ENCODE peak calls at places on chromosomes 5 and 9, in nine cellular contexts. L is activated CD8-positive, alpha-beta memory T cell treated with anti-CD3 and anti-CD28 coated beads for 48 hours; F is hypothalamus; C is GM20000; Q is fibroblast of pulmonary artery; I is memory B cell; A is activated T-cell treated with anti-CD3 and anti-CD28 coated beads for 48 hours; E is activated effector memory CD4-positive, alpha-beta T cell treated with anti-CD3 and anti-CD28 coated beads, Interleukin-2, amount 50 U/mL, for 16 hours; U is AG09309. B is an unnamed sample.

GRCh38 chr5:14153071-14153864 is 10.1 kb downstream of the TRIO start:
- DNase-seq in E (no peak), Q (no peak), I (no peak), L (no peak), C (no peak), U (no peak), A (no peak), F (no peak), B (no peak)

GRCh38 chr5:135055385-135055784 is 21.4 kb upstream of the PITX1 start:
- DNase-seq in Q (no peak), U (no peak), E (no peak), L (no peak), C (no peak), F (no peak), A (no peak), I (no peak), B (no peak)

GRCh38 chr5:68436686-68437520 is 221.3 kb downstream of the PIK3R1 start:
- DNase-seq in Q (no peak), A (no peak), E (no peak), U (no peak), I (no peak), C (no peak), F (no peak), L (no peak), B (no peak)

GRCh38 chr9:71814805-71815204 is 46.5 kb upstream of the CEMIP2 start:
- DNase-seq in Q (peak), A (no peak), E (no peak), U (no peak), F (no peak), I (no peak), L (no peak), C (no peak), B (peak)

GRCh38 chr5:124343451-124343867 is 403.0 kb downstream of the ZNF608 start:
- DNase-seq in A (no peak), Q (peak), L (no peak), E (no peak), C (no peak), I (no peak), U (peak), F (no peak), B (peak)

GRCh38 chr5:27026791-27027190 is 11.6 kb downstream of the CDH9 start:
- DNase-seq in E (no peak), U (no peak), F (no peak), L (no peak), C (no peak), A (no peak), I (no peak), Q (no peak), B (no peak)

GRCh38 chr5:84382363-84383295 is 2.1 kb downstream of the EDIL3 start:
- DNase-seq in A (no peak), F (peak), C (no peak), E (no peak), U (no peak), Q (peak), L (no peak), I (no peak), B (peak)

GRCh38 chr9:121651295-121652036 is at the start of gene DAB2IP:
- DNase-seq in I (no peak), L (no peak), F (peak), U (no peak), Q (peak), A (no peak), E (no peak), C (peak), B (peak)

GRCh38 chr9:3490957-3491356 is 34.8 kb downstream of the RFX3 start:
- DNase-seq in E (no peak), U (no peak), I (no peak), L (no peak), A (no peak), Q (no peak), C (no peak), F (no peak), B (no peak)

GRCh38 chr9:92735907-92736600 is 28.6 kb downstream of the BICD2 start:
- DNase-seq in E (no peak), U (no peak), A (no peak), Q (no peak), L (no peak), F (no peak), C (no peak), I (no peak), B (no peak)

GRCh38 chr5:170584446-170584845 is 80.6 kb downstream of the KCNIP1 start:
- DNase-seq in L (no peak), F (no peak), E (no peak), U (no peak), Q (no peak), C (no peak), I (no peak), A (no peak), B (no peak)

GRCh38 chr5:175214152-175214551 is 229.8 kb downstream of the DRD1 start:
- DNase-seq in E (no peak), U (peak), F (no peak), L (no peak), A (no peak), I (no peak), C (no peak), Q (peak), B (peak)

GRCh38 chr9:111298831-111299603 is 31.0 kb downstream of the OR2K2 start:
- DNase-seq in F (peak), I (no peak), C (peak), A (no peak), E (no peak), U (peak), Q (peak), L (no peak), B (peak)

GRCh38 chr9:72038890-72039410 is 21.5 kb downstream of the C9orf57 start:
- DNase-seq in U (peak), I (peak), L (peak), C (peak), E (peak), Q (peak), A (peak), F (peak), B (peak)

GRCh38 chr9:114359801-114360200 is 28.0 kb downstream of the AKNA start:
- DNase-seq in L (no peak), I (no peak), F (no peak), U (no peak), E (peak), Q (no peak), C (no peak), A (no peak), B (no peak)

GRCh38 chr9:135474915-135475314 is 4.7 kb upstream of the PPP1R26 start:
- DNase-seq in I (no peak), F (no peak), U (no peak), A (peak), Q (peak), E (peak), L (no peak), C (no peak), B (peak)

GRCh38 chr5:1568201-1568979 is 44.6 kb upstream of the LPCAT1 start:
- DNase-seq in E (no peak), C (no peak), I (no peak), A (no peak), Q (peak), F (no peak), U (peak), L (no peak), B (peak)

GRCh38 chr9:99269429-99269828 is 47.3 kb downstream of the SEC61B start:
- DNase-seq in A (no peak), F (no peak), E (no peak), U (peak), Q (peak), C (no peak), I (no peak), L (no peak), B (peak)

GRCh38 chr9:115385383-115386122 is 267.6 kb upstream of the TNC start:
- DNase-seq in E (no peak), I (no peak), A (no peak), U (no peak), F (no peak), C (no peak), Q (no peak), L (no peak), B (no peak)

GRCh38 chr9:78038620-78039300 is 7.1 kb upstream of the GNAQ start:
- DNase-seq in I (no peak), A (no peak), L (no peak), Q (peak), E (no peak), U (no peak), F (no peak), C (no peak), B (no peak)

GRCh38 chr9:98886691-98887229 is 56.9 kb upstream of the COL15A1 start:
- DNase-seq in F (no peak), I (no peak), L (no peak), U (no peak), Q (peak), A (no peak), E (no peak), C (no peak), B (peak)